ENCODE peak calls at places on chromosomes 2 and 18, in four cellular contexts. I, E, W and D are unnamed samples.

GRCh38 chr2:26975656-26976055 is 5.2 kb downstream of the MAPRE3 start:
- DNase-seq in I (no peak), E (no peak), W (no peak), D (no peak)

GRCh38 chr2:194819367-194819766 is 837.7 kb upstream of the SLC39A10 start:
- DNase-seq in I (no peak), E (no peak), W (no peak), D (no peak)

GRCh38 chr2:36455788-36456187 is 100.2 kb downstream of the CRIM1 start:
- DNase-seq in I (no peak), E (peak), W (no peak), D (no peak)

GRCh38 chr2:211879323-211879722 is 659.3 kb downstream of the ERBB4 start:
- DNase-seq in I (no peak), E (peak), W (no peak), D (no peak)

GRCh38 chr2:8004250-8004681 is 677.6 kb upstream of the ID2 start:
- DNase-seq in I (peak), E (peak), W (no peak), D (peak)

GRCh38 chr18:25672490-25672889 is 320.5 kb upstream of the ZNF521 start:
- DNase-seq in I (peak), E (no peak), W (no peak), D (no peak)

GRCh38 chr2:37882036-37882435 is 43.1 kb upstream of the RMDN2 start:
- DNase-seq in I (no peak), E (no peak), W (no peak), D (no peak)

GRCh38 chr2:129868151-129868550 is 111.3 kb upstream of the RAB6C start:
- DNase-seq in I (no peak), E (no peak), W (no peak), D (no peak)

GRCh38 chr2:31049264-31049663 is 89.0 kb downstream of the GALNT14 start:
- DNase-seq in I (no peak), E (no peak), W (no peak), D (no peak)

GRCh38 chr2:15923597-15923996 is 16.8 kb upstream of the MYCN start:
- DNase-seq in I (no peak), E (no peak), W (no peak), D (no peak)

GRCh38 chr2:197092431-197092830 is 165.9 kb upstream of the PGAP1 start:
- DNase-seq in I (no peak), E (peak), W (no peak), D (no peak)

GRCh38 chr2:236479814-236480213 is 89.8 kb upstream of the ACKR3 start:
- DNase-seq in I (no peak), E (no peak), W (no peak), D (no peak)

GRCh38 chr2:207258191-207258991 is 92.6 kb upstream of the KLF7 start:
- DNase-seq in I (no peak), E (peak), W (no peak), D (peak)

GRCh38 chr18:37207343-37207742 is 358.3 kb downstream of the CELF4 start:
- DNase-seq in I (peak), E (no peak), W (no peak), D (no peak)

GRCh38 chr18:78986018-78986481 is 6.4 kb downstream of the SALL3 start:
- DNase-seq in I (peak), E (no peak), W (peak), D (peak)

GRCh38 chr18:49744395-49744987 is 68.8 kb downstream of the ACAA2 start:
- DNase-seq in I (no peak), E (no peak), W (no peak), D (no peak)

GRCh38 chr2:126836761-126837679 is 61.7 kb upstream of the TEX51 start:
- DNase-seq in I (no peak), E (no peak), W (no peak), D (no peak)

GRCh38 chr2:198441246-198441645 is 636.9 kb downstream of the PLCL1 start:
- DNase-seq in I (no peak), E (peak), W (no peak), D (no peak)

GRCh38 chr18:51157215-51157614 is 40.3 kb downstream of the MEX3C start:
- DNase-seq in I (no peak), E (no peak), W (no peak), D (no peak)

GRCh38 chr2:165874445-165875039 is 79.0 kb downstream of the TTC21B start:
- DNase-seq in I (peak), E (peak), W (peak), D (no peak)

GRCh38 chr2:190159453-190159852 is 96.9 kb upstream of the MSTN start:
- DNase-seq in I (no peak), E (peak), W (no peak), D (peak)

GRCh38 chr2:208156439-208156838 is 7.0 kb downstream of the CRYGA start:
- DNase-seq in I (no peak), E (no peak), W (no peak), D (no peak)

GRCh38 chr2:161134547-161135518 is 25.4 kb upstream of the TANK start:
- DNase-seq in I (no peak), E (no peak), W (peak), D (no peak)

GRCh38 chr2:1972428-1972827 is 228.1 kb upstream of the PXDN start:
- DNase-seq in I (no peak), E (no peak), W (no peak), D (no peak)

GRCh38 chr2:100070078-100070477 is 72.3 kb downstream of the AFF3 start:
- DNase-seq in I (no peak), E (peak), W (peak), D (no peak)

GRCh38 chr2:26585100-26585499 is 56.1 kb downstream of the CIB4 start:
- DNase-seq in I (no peak), E (no peak), W (no peak), D (peak)

GRCh38 chr2:220585241-220585640 is 957.8 kb downstream of the SLC4A3 start:
- DNase-seq in I (no peak), E (peak), W (no peak), D (no peak)

GRCh38 chr2:236008006-236008405 is 160.2 kb downstream of the GBX2 start:
- DNase-seq in I (no peak), E (no peak), W (no peak), D (no peak)

GRCh38 chr2:176813526-176814179 is 398.9 kb upstream of the HNRNPA3 start:
- DNase-seq in I (no peak), E (no peak), W (no peak), D (no peak)

GRCh38 chr2:65128297-65129190 is 1.4 kb downstream of the RAB1A start:
- DNase-seq in I (no peak), E (peak), W (no peak), D (no peak)

GRCh38 chr2:188695953-188696352 is 278.2 kb upstream of the COL3A1 start:
- DNase-seq in I (no peak), E (peak), W (no peak), D (peak)

GRCh38 chr2:69238449-69239031 is 148.5 kb downstream of the GFPT1 start:
- DNase-seq in I (no peak), E (peak), W (no peak), D (no peak)

GRCh38 chr18:73948497-73948896 is 199.1 kb downstream of the FBXO15 start:
- DNase-seq in I (no peak), E (peak), W (no peak), D (no peak)

GRCh38 chr2:136327162-136327852 is 209.4 kb upstream of the CXCR4 start:
- DNase-seq in I (peak), E (peak), W (no peak), D (no peak)

GRCh38 chr2:225894240-225894980 is 494.9 kb downstream of the NYAP2 start:
- DNase-seq in I (no peak), E (peak), W (peak), D (peak)

GRCh38 chr18:52451851-52452250 is 111.9 kb downstream of the DCC start:
- DNase-seq in I (no peak), E (no peak), W (no peak), D (no peak)
- H2AFZ ChIP-seq in I (no peak), E (no peak), W (no peak), D (no peak)

GRCh38 chr2:20520128-20520527 is 73.3 kb downstream of the RHOB start:
- DNase-seq in I (no peak), E (no peak), W (no peak), D (peak)
- H3K27ac ChIP-seq in I (no peak), E (no peak), W (no peak), D (no peak)

DNA sequence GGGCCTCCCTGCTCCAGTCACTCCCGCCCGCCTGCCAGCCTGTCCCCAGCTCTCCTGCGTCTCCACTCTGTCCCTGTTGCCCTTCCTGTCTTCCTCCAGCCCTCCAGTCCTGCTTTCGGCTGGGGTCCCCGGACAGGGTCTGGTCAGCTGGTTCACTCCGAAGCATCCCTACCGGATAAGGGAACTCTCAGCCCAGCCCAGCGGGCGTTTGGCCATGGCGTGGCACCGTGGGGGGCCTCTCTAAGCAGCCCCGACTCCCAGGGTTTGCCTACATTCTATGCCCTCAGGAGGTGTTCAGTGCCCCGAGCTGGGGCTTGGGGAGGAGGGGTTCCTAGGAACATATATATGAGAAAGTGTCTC is 183.0 kb upstream of the HAAO start:
- DNase-seq in I (no peak), E (no peak), W (no peak), D (no peak)
- H3K4me3 ChIP-seq in I (no peak), E (peak), W (peak), D (peak)

GRCh38 chr2:134912406-134912805 is 6.2 kb upstream of the CCNT2 start:
- DNase-seq in I (no peak), E (peak), W (no peak), D (no peak)
- H2AFZ ChIP-seq in I (no peak), E (no peak), W (no peak), D (no peak)